ENCODE peak calls at places on chromosomes 12 and 14, in four cellular contexts. X, A, Y and Q are unnamed samples.

GRCh38 chr14:73455294-73455693 is 3.1 kb downstream of the NUMB start:
- DNase-seq in A (no peak), X (no peak), Y (no peak), Q (no peak)

GRCh38 chr12:25496098-25496587 is 56.9 kb downstream of the LMNTD1 start:
- DNase-seq in A (no peak), Y (no peak), X (no peak), Q (no peak)

GRCh38 chr14:51582437-51582836 is 69.3 kb upstream of the FRMD6 start:
- DNase-seq in Y (no peak), A (no peak), X (no peak), Q (no peak)

GRCh38 chr12:6769003-6769389 is 2.8 kb downstream of the PTMS start:
- DNase-seq in Y (no peak), X (peak; percentile 88), A (no peak), Q (no peak)

GRCh38 chr14:91897121-91897701 is 29.9 kb upstream of the TC2N start:
- DNase-seq in A (no peak), Y (no peak), X (peak; percentile 91), Q (no peak)

GRCh38 chr12:48092606-48093005 is 13.3 kb downstream of the SENP1 start:
- DNase-seq in Y (no peak), X (no peak), A (no peak), Q (no peak)

GRCh38 chr12:129911437-129912049 is 7.7 kb upstream of the TMEM132D start:
- DNase-seq in Y (peak; percentile 67), A (peak; percentile 30), X (no peak), Q (no peak)

GRCh38 chr12:29769162-29769820 is 14.5 kb downstream of the TMTC1 start:
- DNase-seq in Y (no peak), X (no peak), A (no peak), Q (no peak)

DNA sequence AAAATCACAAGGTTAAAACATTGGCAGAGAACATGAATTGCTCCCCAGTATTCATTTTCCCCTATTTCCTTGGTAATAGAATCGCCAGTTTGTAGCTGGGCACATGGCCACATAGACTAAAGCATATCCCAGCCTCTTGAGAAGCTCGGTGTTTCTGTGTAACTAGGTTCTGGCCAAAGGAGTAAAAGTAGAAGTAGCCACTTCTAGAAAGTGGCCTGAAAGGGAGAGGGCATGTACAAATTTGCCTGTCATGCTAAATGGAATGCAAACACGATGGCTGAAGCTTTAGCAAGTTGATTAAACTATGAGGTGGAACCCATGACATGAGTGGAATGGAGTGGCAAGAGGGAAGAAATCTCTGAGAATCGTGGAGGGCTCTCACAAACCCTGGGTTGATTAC is 173.7 kb upstream of the EGLN3 start:
- DNase-seq in X (no peak), A (no peak), Y (no peak), Q (no peak)
- TF ChIP-seq EP300 in X (no peak), A (no peak), Y (no peak), Q (no peak)

GRCh38 chr14:68670344-68670725 is 122.5 kb downstream of the ZFP36L1 start:
- DNase-seq in A (no peak), Y (no peak), X (peak; percentile 60), Q (peak; percentile 44)

GRCh38 chr14:68668531-68668930 is 124.3 kb downstream of the ZFP36L1 start:
- DNase-seq in A (no peak), X (no peak), Y (no peak), Q (peak; percentile 61)

GRCh38 chr14:68668028-68668427 is 124.8 kb downstream of the ZFP36L1 start:
- DNase-seq in Y (no peak), X (no peak), A (no peak), Q (no peak)

GRCh38 chr14:68669101-68669500 is 123.8 kb downstream of the ZFP36L1 start:
- DNase-seq in Y (no peak), A (no peak), X (peak; percentile 44), Q (no peak)

GRCh38 chr14:68669644-68670343 is 123.1 kb downstream of the ZFP36L1 start:
- DNase-seq in X (peak; percentile 64), A (no peak), Y (no peak), Q (peak; percentile 77)
- TF ChIP-seq POLR2AphosphoS5 in X (no peak), A (no peak), Y (no peak), Q (no peak)

GRCh38 chr12:53543539-53543938 is 36.3 kb upstream of the NPFF start:
- DNase-seq in Y (peak; percentile 58), A (peak; percentile 68), X (peak; percentile 80), Q (peak; percentile 68)

GRCh38 chr12:53536962-53537361 is 29.7 kb upstream of the NPFF start:
- DNase-seq in Y (no peak), A (no peak), X (no peak), Q (no peak)

GRCh38 chr12:53533476-53533875 is 26.2 kb upstream of the NPFF start:
- DNase-seq in Y (no peak), A (no peak), X (no peak), Q (peak; percentile 1)

GRCh38 chr12:53539526-53539925 is 32.2 kb upstream of the NPFF start:
- DNase-seq in A (no peak), Y (no peak), X (no peak), Q (no peak)

DNA sequence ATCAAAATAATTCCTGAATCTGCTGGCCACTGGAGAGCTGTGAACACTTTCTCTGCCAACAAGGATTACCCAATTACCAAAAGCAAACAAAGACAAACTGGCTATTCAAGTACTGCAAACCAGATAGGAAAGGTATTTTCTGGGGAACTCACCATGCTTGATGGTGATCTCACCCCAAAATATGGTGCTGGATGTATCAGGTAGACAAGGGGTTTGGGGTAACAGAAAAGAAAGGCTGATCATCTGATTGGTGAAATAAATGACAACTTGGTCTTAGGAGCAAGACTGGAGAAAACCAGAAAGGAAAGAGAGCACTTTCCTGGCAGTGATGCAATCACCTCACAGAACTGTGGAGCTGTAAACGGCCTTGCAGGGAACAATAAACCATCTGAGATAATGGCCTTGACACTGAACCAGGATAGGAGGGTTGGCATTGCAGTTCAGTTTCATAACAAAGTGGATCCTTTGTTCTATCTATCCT is 31.0 kb upstream of the NPFF start:
- DNase-seq in A (peak; percentile 94), Y (no peak), X (peak; percentile 73), Q (no peak)
- H3K36me3 ChIP-seq in A (peaks cover 9% of the 10 kb centered on the region), Y (peaks cover 57% of the 10 kb centered on the region), X (peaks cover 25% of the 10 kb centered on the region), Q (peaks cover 84% of the 10 kb centered on the region)

GRCh38 chr14:105248368-105249174 is at the start of gene BTBD6:
- DNase-seq in A (no peak), Y (no peak), X (peak; percentile 93), Q (peak; percentile 88)
- TF ChIP-seq EP300 in A (no peak), Y (no peak), X (no peak), Q (no peak)